ENCODE peak calls at places on chromosomes 13 and 19, in eight cellular contexts. Y is stomach, D is upper lobe of left lung, E is sigmoid colon, Q is HepG2, R is A549, O is H1, X is tibial nerve. C is an unnamed sample.
A peak's percentile ranks its signal among the peaks of the same experiment; 100 is the strongest.

GRCh38 chr19:33693678-33694077 is 71.9 kb downstream of the CHST8 start:
- DNase-seq in Y (no peak), D (no peak), E (no peak), Q (no peak), R (no peak), O (no peak), X (no peak), C (no peak)

GRCh38 chr19:12841094-12841493 is 2.8 kb downstream of the MAST1 start:
- DNase-seq in Y (no peak), D (peak; percentile 80), E (no peak), Q (no peak), R (no peak), O (peak; percentile 94), X (no peak), C (no peak)

GRCh38 chr19:29117926-29118325 is 95.0 kb downstream of the UQCRFS1 start:
- DNase-seq in Y (no peak), D (no peak), E (no peak), Q (no peak), R (no peak), O (no peak), X (no peak), C (no peak)

GRCh38 chr13:92547256-92547655 is 679.4 kb upstream of the GPC6 start:
- DNase-seq in Y (no peak), D (no peak), E (no peak), Q (no peak), R (no peak), O (no peak), X (no peak), C (no peak)

GRCh38 chr13:33388254-33388998 is 102.9 kb upstream of the STARD13 start:
- DNase-seq in Y (peak; percentile 34), D (no peak), E (no peak), Q (no peak), R (no peak), O (no peak), X (no peak), C (no peak)

GRCh38 chr19:41998246-41999020 is 4.4 kb upstream of the ATP1A3 start:
- DNase-seq in Y (peak; percentile 29), D (peak; percentile 88), E (no peak), Q (peak; percentile 17), R (peak; percentile 86), O (no peak), X (no peak), C (peak; percentile 43)

GRCh38 chr19:48415395-48415794 is 21.9 kb downstream of the GRIN2D start:
- DNase-seq in Y (peak; percentile 78), D (peak; percentile 62), E (peak; percentile 84), Q (peak; percentile 52), R (no peak), O (peak; percentile 91), X (peak; percentile 55), C (peak; percentile 92)

GRCh38 chr13:114096031-114096485 is 36.4 kb downstream of the RASA3 start:
- DNase-seq in Y (no peak), D (peak; percentile 59), E (peak; percentile 61), Q (no peak), R (no peak), O (no peak), X (peak; percentile 12), C (no peak)

GRCh38 chr13:81551036-81551435 is 1210.1 kb upstream of the SPRY2 start:
- DNase-seq in Y (no peak), D (no peak), E (no peak), Q (no peak), R (no peak), O (no peak), X (no peak), C (no peak)

GRCh38 chr13:27772651-27773425 is 19.4 kb upstream of the GSX1 start:
- DNase-seq in Y (no peak), D (peak; percentile 34), E (no peak), Q (peak; percentile 23), R (no peak), O (no peak), X (no peak), C (no peak)

GRCh38 chr19:19191920-19192882 is at the start of the genes BORCS8 and RFXANK:
- DNase-seq in Y (peak; percentile 100), D (peak; percentile 96), E (peak; percentile 100), Q (peak; percentile 98), R (peak; percentile 82), O (peak; percentile 98), X (peak; percentile 99), C (peak; percentile 100)
- TF ChIP-seq CTCF in Y (no peak), D (peak; percentile 11), E (no peak), Q (peak; percentile 29), R (no peak), O (no peak), X (peak; percentile 38), C (no peak)

DNA sequence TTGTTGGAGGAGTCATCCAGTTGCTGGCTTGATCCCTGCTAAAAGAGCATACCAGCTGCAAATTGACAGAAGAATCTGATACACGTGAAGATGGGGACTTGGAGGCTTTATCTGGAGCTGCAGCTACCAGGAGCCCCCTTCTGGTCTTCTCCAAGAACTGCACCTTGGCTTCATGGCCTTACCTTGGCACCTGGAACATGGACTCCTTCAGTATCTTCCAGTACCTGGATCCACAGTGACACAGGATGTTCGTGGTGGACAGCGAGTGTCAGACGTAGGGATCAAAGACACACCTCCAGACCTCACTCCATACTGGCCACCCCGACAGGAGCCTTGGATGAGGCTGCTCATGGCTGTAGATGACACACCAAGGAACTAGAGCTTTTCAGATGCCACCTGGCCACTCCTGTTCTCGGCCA is 9.9 kb upstream of the ACSBG2 start:
- DNase-seq in Y (peak; percentile 69), D (no peak), E (peak; percentile 81), Q (peak; percentile 75), R (no peak), O (peak; percentile 47), X (no peak), C (peak; percentile 71)
- TF ChIP-seq EP300 in Y (no peak), D (no peak), E (no peak), Q (no peak), R (no peak), O (no peak), X (peak; percentile 7), C (no peak)

GRCh38 chr19:7903244-7904073 is at the start of gene MAP2K7:
- DNase-seq in Y (peak; percentile 100), D (peak; percentile 100), E (peak; percentile 100), Q (peak; percentile 97), R (peak; percentile 86), O (peak; percentile 100), X (peak; percentile 99), C (peak; percentile 100)
- TF ChIP-seq CTCF in Y (peak; percentile 21), D (peak; percentile 94), E (peak; percentile 20), Q (peak; percentile 99), R (peak; percentile 58), O (peak; percentile 95), X (peak; percentile 86), C (peak; percentile 46)

GRCh38 chr19:35249146-35249847 is 495 bp downstream of the LSR start:
- DNase-seq in Y (no peak), D (peak; percentile 45), E (peak; percentile 43), Q (no peak), R (peak; percentile 48), O (no peak), X (no peak), C (peak; percentile 42)
- TF ChIP-seq EP300 in Y (no peak), D (no peak), E (no peak), Q (no peak), R (no peak), O (no peak), X (no peak), C (no peak)

DNA sequence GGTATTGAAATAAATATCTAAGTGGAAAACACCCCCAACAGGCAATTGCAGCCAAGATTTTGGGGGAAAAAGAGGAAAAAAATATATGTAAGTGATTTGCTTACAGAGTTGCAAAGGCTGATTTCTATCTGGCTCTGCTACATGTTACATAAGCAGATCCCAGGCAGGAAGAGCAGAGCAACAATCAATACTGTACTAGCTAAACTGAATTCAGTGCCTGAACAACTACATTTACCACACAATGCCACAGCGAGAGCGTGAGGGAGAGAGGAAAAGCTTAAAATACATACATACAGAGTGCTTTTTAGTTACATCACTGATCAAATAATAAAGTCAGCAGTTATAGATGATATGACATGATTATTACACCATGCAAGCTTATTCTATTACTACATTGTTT is 665.6 kb upstream of the ARGLU1 start:
- DNase-seq in Y (no peak), D (no peak), E (no peak), Q (no peak), R (no peak), O (no peak), X (no peak), C (no peak)
- TF ChIP-seq CTCF in Y (no peak), D (no peak), E (no peak), Q (no peak), R (no peak), O (no peak), X (no peak), C (no peak)

DNA sequence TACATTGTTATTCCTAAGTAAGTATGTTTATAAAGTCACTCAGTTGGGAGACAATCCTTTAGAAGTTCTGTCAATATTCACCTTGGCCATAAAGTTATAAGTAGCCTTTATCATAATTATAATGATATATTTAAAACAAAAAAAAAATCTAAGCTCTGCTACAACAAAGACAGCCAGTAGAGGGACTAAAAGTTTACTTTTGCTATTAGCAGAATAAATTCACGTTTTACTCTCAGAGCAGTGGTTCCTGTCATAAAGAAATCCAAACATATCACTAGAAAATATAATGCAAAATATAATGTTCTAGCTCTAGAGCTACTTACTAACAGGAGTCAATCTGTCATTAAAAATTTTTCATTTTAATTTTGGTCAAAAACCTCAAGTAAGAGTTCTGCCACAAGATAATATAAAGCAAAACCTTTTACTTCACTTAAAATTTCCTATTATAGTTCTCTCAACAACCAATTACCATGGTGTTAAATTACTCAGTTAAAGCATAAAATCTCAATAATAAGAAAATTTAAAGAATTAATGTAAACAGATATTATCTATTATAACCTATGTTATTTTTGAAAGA is 17.7 kb downstream of the INTS6 start:
- DNase-seq in Y (no peak), D (no peak), E (no peak), Q (no peak), R (peak; percentile 1), O (no peak), X (no peak), C (no peak)
- TF ChIP-seq EP300 in Y (no peak), D (no peak), E (no peak), Q (no peak), R (no peak), O (no peak), X (no peak), C (no peak)

C was measured in transverse colon.